ENCODE peak calls at places on chromosome 2, in six cellular contexts. N, X, J, L, O and B are unnamed samples.

GRCh38 chr2:1268034-1268433 is 145.2 kb upstream of the TPO start:
- DNase-seq in N (no peak), X (no peak), J (no peak), L (no peak), O (no peak), B (no peak)

GRCh38 chr2:226583715-226584114 is 215.9 kb downstream of the IRS1 start:
- DNase-seq in N (no peak), X (peak; percentile 94), J (peak; percentile 66), L (peak; percentile 89), O (no peak), B (peak; percentile 81)

GRCh38 chr2:109195193-109196045 is 66.4 kb downstream of the SH3RF3 start:
- DNase-seq in N (no peak), X (no peak), J (no peak), L (no peak), O (no peak), B (no peak)

GRCh38 chr2:241249654-241250053 is 61.2 kb downstream of the ANO7 start:
- DNase-seq in N (no peak), X (no peak), J (no peak), L (no peak), O (no peak), B (no peak)

GRCh38 chr2:222690564-222691200 is 19.2 kb downstream of the MOGAT1 start:
- DNase-seq in N (peak; percentile 57), X (peak; percentile 86), J (peak; percentile 19), L (peak; percentile 78), O (peak; percentile 51), B (peak; percentile 76)

GRCh38 chr2:31688282-31688681 is 107.5 kb upstream of the SRD5A2 start:
- DNase-seq in N (no peak), X (peak; percentile 30), J (no peak), L (no peak), O (no peak), B (peak; percentile 16)

GRCh38 chr2:189521686-189522434 is 58.7 kb downstream of the SLC40A1 start:
- DNase-seq in N (no peak), X (peak; percentile 50), J (no peak), L (peak; percentile 56), O (no peak), B (no peak)

GRCh38 chr2:58992062-58992736 is 751.1 kb upstream of the FANCL start:
- DNase-seq in N (no peak), X (no peak), J (no peak), L (no peak), O (no peak), B (peak; percentile 4)

GRCh38 chr2:173252581-173252980 is 102.1 kb upstream of the CDCA7 start:
- DNase-seq in N (no peak), X (no peak), J (no peak), L (no peak), O (no peak), B (no peak)